ENCODE peak calls at places on chromosome 2, in eight cellular contexts. S is stimulated activated CD4-positive, alpha-beta T cell treated with anti-CD3 and anti-CD28 coated beads, Interleukin-4, amount 100 ng/mL, for 24 hours; U is stimulated activated naive B cell treated with anti-CD40 and anti-IgM and Interleukin-4, amounts not matched to agents 10 μg/mL and 1 μg/mL and 100 μg/mL, for 72 hours; D is stimulated activated CD8-positive, alpha-beta memory T cell treated with anti-CD3 and anti-CD28 coated beads, Interleukin-4, amount 100 ng/mL, for 1 hour; P is activated B cell treated with CpG ODN at 0.5 μM for 24 hours; K is GM10248; A is ACHN; T is glomerular endothelial cell. N is an unnamed sample.

GRCh38 chr2:159516241-159516758 is 100.0 kb downstream of the BAZ2B start:
- DNase-seq in A (peak; percentile 64), K (peak; percentile 39), S (peak; percentile 25), P (no peak), T (no peak), D (no peak), U (peak; percentile 5), N (peak; percentile 32)

GRCh38 chr2:219277703-219278654 is 1.2 kb upstream of the DNAJB2 start:
- DNase-seq in P (peak; percentile 79), D (peak; percentile 43), K (peak; percentile 81), S (peak; percentile 82), U (peak; percentile 70), A (peak; percentile 81), T (no peak), N (peak; percentile 85)

GRCh38 chr2:240232961-240233890 is 92.8 kb upstream of the OTOS start:
- DNase-seq in U (peak; percentile 35), T (no peak), A (peak; percentile 72), D (no peak), P (peak; percentile 37), K (peak; percentile 76), S (peak; percentile 72), N (peak; percentile 91)

GRCh38 chr2:96102596-96103387 is 13.6 kb downstream of the ADRA2B start:
- DNase-seq in D (no peak), U (no peak), T (no peak), A (no peak), P (peak; percentile 11), S (no peak), K (no peak), N (no peak)

GRCh38 chr2:26344581-26345283 is 1.2 kb upstream of the SELENOI start:
- DNase-seq in A (peak; percentile 75), U (no peak), P (no peak), S (peak; percentile 25), K (no peak), D (no peak), T (no peak), N (no peak)

GRCh38 chr2:42386684-42387083 is 25.7 kb upstream of the COX7A2L start:
- DNase-seq in A (peak; percentile 26), K (peak; percentile 26), P (no peak), T (no peak), U (no peak), D (no peak), S (no peak), N (no peak)

GRCh38 chr2:135182190-135182589 is 130.1 kb downstream of the RAB3GAP1 start:
- DNase-seq in D (no peak), T (no peak), P (no peak), A (no peak), U (no peak), S (no peak), K (no peak), N (no peak)

GRCh38 chr2:222828572-222828971 is 32.3 kb upstream of the ACSL3 start:
- DNase-seq in S (no peak), U (no peak), T (no peak), A (no peak), P (no peak), D (no peak), K (no peak), N (no peak)

GRCh38 chr2:75456111-75456510 is 104.6 kb downstream of the EVA1A start:
- DNase-seq in D (no peak), K (no peak), P (no peak), U (no peak), A (no peak), T (no peak), S (no peak), N (no peak)

GRCh38 chr2:46075848-46076247 is 221.4 kb upstream of the EPAS1 start:
- DNase-seq in K (no peak), S (no peak), P (no peak), U (no peak), A (peak; percentile 51), D (no peak), T (no peak), N (no peak)

GRCh38 chr2:209687261-209687660 is 84.4 kb upstream of the UNC80 start:
- DNase-seq in U (no peak), P (no peak), A (no peak), T (no peak), K (no peak), D (no peak), S (no peak), N (no peak)

GRCh38 chr2:192026064-192026715 is 168.5 kb downstream of the TMEFF2 start:
- DNase-seq in A (no peak), K (no peak), S (no peak), P (no peak), U (no peak), T (no peak), D (no peak), N (no peak)

GRCh38 chr2:102735431-102736130 is 26.2 kb upstream of the TMEM182 start:
- DNase-seq in U (no peak), K (no peak), T (no peak), S (no peak), A (no peak), P (no peak), D (no peak), N (peak; percentile 40)

GRCh38 chr2:148914463-148914862 is 39.4 kb downstream of the KIF5C start:
- DNase-seq in K (no peak), D (no peak), U (no peak), S (no peak), T (no peak), A (no peak), P (no peak), N (no peak)

GRCh38 chr2:238106698-238107524 is 6.8 kb downstream of the ESPNL start:
- DNase-seq in U (peak; percentile 18), D (no peak), P (peak; percentile 15), K (no peak), T (no peak), S (no peak), A (no peak), N (no peak)

N was measured in upper lobe of left lung.